ENCODE peak calls at places on chromosomes 2 and 18, in five cellular contexts. One of them, this sample, is unnamed.

GRCh38 chr18:58638446-58638845 is 9.6 kb upstream of the ALPK2 start:
- DNase-seq in substantia nigra: no peak
- DNase-seq in AG04450: no peak
- DNase-seq in upper lobe of right lung: no peak
- DNase-seq in CD8-positive, alpha-beta T cell: no peak
- DNase-seq in this sample: no peak

GRCh38 chr2:143263045-143263625 is 133.9 kb downstream of the ARHGAP15 start:
- DNase-seq in substantia nigra: no peak
- DNase-seq in AG04450: no peak
- DNase-seq in upper lobe of right lung: no peak
- DNase-seq in CD8-positive, alpha-beta T cell: no peak
- DNase-seq in this sample: no peak

GRCh38 chr2:96143848-96144480 is 1.3 kb downstream of the DUSP2 start:
- DNase-seq in substantia nigra: peak; percentile 65
- DNase-seq in AG04450: no peak
- DNase-seq in upper lobe of right lung: peak; percentile 61
- DNase-seq in CD8-positive, alpha-beta T cell: no peak
- DNase-seq in this sample: no peak

GRCh38 chr18:48656582-48656981 is 117.8 kb downstream of the CTIF start:
- DNase-seq in substantia nigra: no peak
- DNase-seq in AG04450: no peak
- DNase-seq in upper lobe of right lung: no peak
- DNase-seq in CD8-positive, alpha-beta T cell: no peak
- DNase-seq in this sample: no peak

GRCh38 chr2:109182426-109182825 is 53.4 kb downstream of the SH3RF3 start:
- DNase-seq in substantia nigra: no peak
- DNase-seq in AG04450: no peak
- DNase-seq in upper lobe of right lung: no peak
- DNase-seq in CD8-positive, alpha-beta T cell: no peak
- DNase-seq in this sample: no peak

GRCh38 chr2:55500025-55500424 is 19.5 kb upstream of the CFAP36 start:
- DNase-seq in substantia nigra: no peak
- DNase-seq in AG04450: no peak
- DNase-seq in upper lobe of right lung: no peak
- DNase-seq in CD8-positive, alpha-beta T cell: no peak
- DNase-seq in this sample: no peak

GRCh38 chr2:57920342-57920939 is 126.2 kb upstream of the VRK2 start:
- DNase-seq in substantia nigra: no peak
- DNase-seq in AG04450: no peak
- DNase-seq in upper lobe of right lung: no peak
- DNase-seq in CD8-positive, alpha-beta T cell: no peak
- DNase-seq in this sample: no peak

GRCh38 chr2:105597831-105598293 is 146.8 kb upstream of the NCK2 start:
- DNase-seq in substantia nigra: no peak
- DNase-seq in AG04450: no peak
- DNase-seq in upper lobe of right lung: no peak
- DNase-seq in CD8-positive, alpha-beta T cell: no peak
- DNase-seq in this sample: no peak

GRCh38 chr2:74316616-74317295 is 26.5 kb downstream of the SLC4A5 start:
- DNase-seq in substantia nigra: no peak
- DNase-seq in AG04450: no peak
- DNase-seq in upper lobe of right lung: no peak
- DNase-seq in CD8-positive, alpha-beta T cell: no peak
- DNase-seq in this sample: no peak

GRCh38 chr18:43855376-43855775 is 578.1 kb upstream of the SYT4 start:
- DNase-seq in substantia nigra: no peak
- DNase-seq in AG04450: no peak
- DNase-seq in upper lobe of right lung: no peak
- DNase-seq in CD8-positive, alpha-beta T cell: no peak
- DNase-seq in this sample: no peak

GRCh38 chr2:229869226-229869625 is 52.6 kb downstream of the TRIP12 start:
- DNase-seq in substantia nigra: no peak
- DNase-seq in AG04450: no peak
- DNase-seq in upper lobe of right lung: no peak
- DNase-seq in CD8-positive, alpha-beta T cell: no peak
- DNase-seq in this sample: no peak

GRCh38 chr2:133884739-133885381 is 316.6 kb upstream of the NCKAP5 start:
- DNase-seq in substantia nigra: no peak
- DNase-seq in AG04450: no peak
- DNase-seq in upper lobe of right lung: no peak
- DNase-seq in CD8-positive, alpha-beta T cell: no peak
- DNase-seq in this sample: no peak

GRCh38 chr2:11368059-11368572 is 23.7 kb upstream of the ROCK2 start:
- DNase-seq in substantia nigra: peak; percentile 89
- DNase-seq in AG04450: no peak
- DNase-seq in upper lobe of right lung: no peak
- DNase-seq in CD8-positive, alpha-beta T cell: no peak
- DNase-seq in this sample: no peak

GRCh38 chr2:22110244-22110651 is 986.5 kb downstream of the TDRD15 start:
- DNase-seq in substantia nigra: no peak
- DNase-seq in AG04450: no peak
- DNase-seq in upper lobe of right lung: no peak
- DNase-seq in CD8-positive, alpha-beta T cell: no peak
- DNase-seq in this sample: no peak

GRCh38 chr2:15947431-15947830 is 7.1 kb downstream of the MYCN start:
- DNase-seq in substantia nigra: no peak
- DNase-seq in AG04450: no peak
- DNase-seq in upper lobe of right lung: no peak
- DNase-seq in CD8-positive, alpha-beta T cell: no peak
- DNase-seq in this sample: no peak

GRCh38 chr2:1265454-1265853 is 147.8 kb upstream of the TPO start:
- DNase-seq in substantia nigra: no peak
- DNase-seq in AG04450: no peak
- DNase-seq in upper lobe of right lung: no peak
- DNase-seq in CD8-positive, alpha-beta T cell: no peak
- DNase-seq in this sample: no peak

GRCh38 chr2:5978352-5978751 is 286.2 kb downstream of the SOX11 start:
- DNase-seq in substantia nigra: no peak
- DNase-seq in AG04450: no peak
- DNase-seq in upper lobe of right lung: no peak
- DNase-seq in CD8-positive, alpha-beta T cell: no peak
- DNase-seq in this sample: no peak

GRCh38 chr2:168767258-168767657 is 35.2 kb upstream of the NOSTRIN start:
- DNase-seq in substantia nigra: no peak
- DNase-seq in AG04450: no peak
- DNase-seq in upper lobe of right lung: no peak
- DNase-seq in CD8-positive, alpha-beta T cell: no peak
- DNase-seq in this sample: no peak

GRCh38 chr2:42973771-42974170 is 181.4 kb upstream of the HAAO start:
- DNase-seq in substantia nigra: no peak
- DNase-seq in AG04450: no peak
- DNase-seq in upper lobe of right lung: peak; percentile 44
- DNase-seq in CD8-positive, alpha-beta T cell: no peak
- DNase-seq in this sample: no peak

GRCh38 chr2:60880633-60880987 is 764 bp upstream of the REL start:
- DNase-seq in substantia nigra: no peak
- DNase-seq in AG04450: no peak
- DNase-seq in upper lobe of right lung: no peak
- DNase-seq in CD8-positive, alpha-beta T cell: no peak
- DNase-seq in this sample: no peak

GRCh38 chr18:74598350-74599001 is 806 bp downstream of the ZNF407 start:
- DNase-seq in substantia nigra: peak; percentile 64
- DNase-seq in AG04450: no peak
- DNase-seq in upper lobe of right lung: peak; percentile 88
- DNase-seq in CD8-positive, alpha-beta T cell: peak; percentile 57
- DNase-seq in this sample: no peak

GRCh38 chr18:10476430-10476829 is 22.0 kb downstream of the APCDD1 start:
- DNase-seq in substantia nigra: no peak
- DNase-seq in AG04450: no peak
- DNase-seq in upper lobe of right lung: no peak
- DNase-seq in CD8-positive, alpha-beta T cell: no peak
- DNase-seq in this sample: peak; percentile 8

GRCh38 chr2:168194784-168195522 is 52.4 kb downstream of the STK39 start:
- DNase-seq in substantia nigra: no peak
- DNase-seq in AG04450: no peak
- DNase-seq in upper lobe of right lung: no peak
- DNase-seq in CD8-positive, alpha-beta T cell: no peak
- DNase-seq in this sample: no peak

GRCh38 chr2:15388406-15389325 is 172.5 kb downstream of the NBAS start:
- DNase-seq in substantia nigra: no peak
- DNase-seq in AG04450: no peak
- DNase-seq in upper lobe of right lung: no peak
- DNase-seq in CD8-positive, alpha-beta T cell: no peak
- DNase-seq in this sample: no peak

GRCh38 chr18:1014951-1015627 is 110.4 kb downstream of the ADCYAP1 start:
- DNase-seq in substantia nigra: no peak
- DNase-seq in AG04450: no peak
- DNase-seq in upper lobe of right lung: no peak
- DNase-seq in CD8-positive, alpha-beta T cell: no peak
- DNase-seq in this sample: no peak

GRCh38 chr2:105396254-105397024 is 2.4 kb downstream of the FHL2 start:
- DNase-seq in substantia nigra: no peak
- DNase-seq in AG04450: peak; percentile 83
- DNase-seq in upper lobe of right lung: no peak
- DNase-seq in CD8-positive, alpha-beta T cell: no peak
- DNase-seq in this sample: peak; percentile 96

GRCh38 chr2:120243211-120243610 is 9.4 kb upstream of the RALB start:
- DNase-seq in substantia nigra: no peak
- DNase-seq in AG04450: no peak
- DNase-seq in upper lobe of right lung: no peak
- DNase-seq in CD8-positive, alpha-beta T cell: no peak
- DNase-seq in this sample: no peak

DNA sequence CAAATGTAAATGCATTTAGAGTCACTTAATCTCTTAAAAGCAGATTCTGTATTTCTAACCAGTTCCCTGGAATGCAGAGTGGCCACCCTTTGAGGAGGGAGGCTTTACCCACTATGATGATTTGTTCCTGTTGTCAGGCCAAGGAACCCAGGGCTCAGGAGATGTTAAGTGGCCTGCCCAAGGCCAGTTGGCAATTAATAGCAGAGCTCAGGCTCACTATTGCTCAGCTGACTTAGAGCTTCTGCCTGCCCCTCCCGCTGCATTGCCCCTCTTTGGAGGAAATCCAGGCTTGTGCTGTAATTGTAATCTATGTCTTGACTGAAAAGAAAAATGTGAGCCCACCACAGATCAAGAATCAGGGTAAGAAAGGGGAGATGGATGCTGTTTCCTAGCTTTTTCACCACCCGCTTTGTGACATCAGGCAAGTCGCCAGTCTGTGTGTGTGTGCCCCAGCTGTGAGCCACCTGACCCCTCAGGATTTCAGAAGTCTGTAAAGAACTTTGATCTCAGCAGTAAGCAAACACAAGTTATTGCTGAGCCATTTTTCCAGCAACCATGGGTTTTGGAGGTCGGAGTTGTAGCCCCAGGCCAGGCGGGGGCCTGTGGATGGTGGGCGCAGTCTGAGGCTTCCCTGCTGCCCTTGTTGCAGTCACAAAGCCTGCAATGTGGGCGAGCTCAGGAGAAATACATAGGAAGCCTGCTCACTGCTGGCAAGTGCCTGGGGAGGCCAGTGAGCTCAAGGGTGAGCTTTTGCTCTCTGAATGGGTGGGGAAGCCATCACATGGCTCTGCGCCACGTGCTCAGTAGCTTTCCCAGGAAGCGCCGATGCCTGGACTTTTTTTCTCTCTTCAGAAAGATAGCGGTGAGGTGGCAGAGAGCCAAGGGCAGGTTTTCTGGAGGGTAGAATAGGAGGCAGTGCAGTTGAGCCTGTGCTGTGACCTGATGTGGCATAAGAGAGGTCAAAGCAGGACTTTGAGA is 6.0 kb downstream of the CABLES1 start:
- DNase-seq in substantia nigra: peak; percentile 10
- DNase-seq in AG04450: no peak
- DNase-seq in upper lobe of right lung: no peak
- DNase-seq in CD8-positive, alpha-beta T cell: no peak
- DNase-seq in this sample: no peak
- H3K27ac ChIP-seq in substantia nigra: no peak overlapping the region
- H3K27ac ChIP-seq in AG04450: no peak overlapping the region
- H3K27ac ChIP-seq in upper lobe of right lung: peak overlapping the region; percentile 75
- H3K27ac ChIP-seq in CD8-positive, alpha-beta T cell: no peak overlapping the region
- H3K27ac ChIP-seq in this sample: no peak overlapping the region

DNA sequence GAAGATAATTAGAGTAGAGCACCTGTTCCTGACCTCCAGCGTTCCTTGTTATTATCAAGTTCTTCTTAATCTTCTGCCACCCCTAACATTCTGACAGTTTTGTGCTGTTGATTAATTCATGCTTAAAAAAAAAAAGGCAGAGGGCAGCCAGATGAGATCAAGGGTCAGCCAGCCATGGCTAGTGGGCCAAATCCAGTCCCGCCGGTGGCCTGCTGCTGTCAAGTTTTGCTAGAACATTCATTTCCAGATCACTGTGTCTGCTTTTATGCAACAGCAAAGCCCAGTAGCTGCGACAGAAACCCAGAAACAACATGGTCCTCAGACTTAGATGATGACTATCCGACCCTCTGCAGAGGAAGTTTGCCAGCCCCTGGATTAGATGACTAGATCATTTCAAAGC is 101.6 kb downstream of the RNF144A start:
- DNase-seq in substantia nigra: no peak
- DNase-seq in AG04450: no peak
- DNase-seq in upper lobe of right lung: no peak
- DNase-seq in CD8-positive, alpha-beta T cell: no peak
- DNase-seq in this sample: no peak
- H3K27ac ChIP-seq in substantia nigra: peak overlapping the region; percentile 74
- H3K27ac ChIP-seq in AG04450: no peak overlapping the region
- H3K27ac ChIP-seq in upper lobe of right lung: no peak overlapping the region
- H3K27ac ChIP-seq in CD8-positive, alpha-beta T cell: no peak overlapping the region
- H3K27ac ChIP-seq in this sample: no peak overlapping the region

DNA sequence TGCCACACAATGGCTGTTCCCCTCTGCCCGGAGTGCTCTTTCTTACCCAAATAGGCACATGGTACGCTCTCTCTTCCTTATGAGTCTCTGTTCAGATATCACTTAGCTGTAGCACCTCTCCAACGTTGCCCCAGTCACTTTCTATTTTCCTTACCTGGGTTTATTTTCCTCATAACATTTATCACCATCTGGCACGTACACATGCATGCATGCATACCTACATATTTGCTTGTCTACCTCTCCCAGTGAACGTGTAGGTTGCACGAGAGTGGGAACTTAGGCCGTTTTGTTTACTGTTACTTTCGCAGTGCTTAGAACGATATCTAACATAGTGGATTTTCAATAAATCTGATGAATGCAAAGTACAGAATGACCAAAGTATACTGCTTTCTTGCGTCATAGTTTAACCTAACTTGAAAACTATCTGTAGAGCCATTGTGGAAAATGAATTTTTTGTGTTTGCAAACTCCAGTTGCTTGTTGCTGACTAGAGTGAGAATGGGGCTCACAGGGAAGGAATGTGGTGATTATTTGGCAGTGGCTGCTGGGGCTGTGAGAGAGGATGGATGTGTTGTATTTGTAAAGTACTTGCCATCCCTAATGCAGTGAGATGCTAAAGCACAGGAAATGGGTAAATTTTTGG is 47.1 kb downstream of the ACSL3 start:
- DNase-seq in substantia nigra: no peak
- DNase-seq in AG04450: peak; percentile 41
- DNase-seq in upper lobe of right lung: no peak
- DNase-seq in CD8-positive, alpha-beta T cell: no peak
- DNase-seq in this sample: no peak
- H3K27ac ChIP-seq in substantia nigra: no peak overlapping the region
- H3K27ac ChIP-seq in AG04450: peak overlapping the region; percentile 47
- H3K27ac ChIP-seq in upper lobe of right lung: no peak overlapping the region
- H3K27ac ChIP-seq in CD8-positive, alpha-beta T cell: no peak overlapping the region
- H3K27ac ChIP-seq in this sample: no peak overlapping the region

DNA sequence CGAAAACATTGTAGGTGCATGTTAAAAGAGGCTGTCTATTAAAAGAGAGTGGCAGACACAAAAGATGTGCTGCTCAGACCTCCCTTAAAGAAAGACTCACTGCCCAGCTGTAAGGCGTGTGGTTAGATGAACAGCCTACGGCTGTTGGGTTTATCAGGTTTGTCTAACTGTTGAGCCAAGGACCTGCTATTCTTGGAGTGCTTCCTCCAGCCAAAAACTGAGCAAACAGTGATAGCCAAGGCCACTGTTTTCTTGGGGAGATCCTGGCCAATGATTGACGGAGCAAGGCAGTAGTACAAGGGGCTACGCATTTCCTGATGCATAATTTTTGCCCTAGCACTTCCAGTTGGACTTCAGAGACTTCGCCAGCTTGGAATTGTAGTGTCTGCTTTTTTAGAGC is 1.4 kb upstream of the RAB3GAP1 start:
- DNase-seq in substantia nigra: no peak
- DNase-seq in AG04450: no peak
- DNase-seq in upper lobe of right lung: no peak
- DNase-seq in CD8-positive, alpha-beta T cell: no peak
- DNase-seq in this sample: no peak
- H3K27ac ChIP-seq in substantia nigra: no peak overlapping the region
- H3K27ac ChIP-seq in AG04450: no peak overlapping the region
- H3K27ac ChIP-seq in upper lobe of right lung: no peak overlapping the region
- H3K27ac ChIP-seq in CD8-positive, alpha-beta T cell: no peak overlapping the region
- H3K27ac ChIP-seq in this sample: no peak overlapping the region

This sample was measured in epithelial cell of prostate.